ENCODE peak calls at places on chromosomes 13 and 19, in six cellular contexts. J is stimulated activated CD4-positive, alpha-beta T cell treated with anti-CD3 and anti-CD28 coated beads, Interleukin-1b, Interleukin-23, amount 100 ng/mL, for 4 hours; E is AG08395; Y is NCI-H345; D is iPS DF 19.7; S is CD4-positive, CD25-positive, alpha-beta regulatory T cell. I is an unnamed sample.

GRCh38 chr19:54905908-54906511 is at the start of gene NCR1:
- DNase-seq in J (no peak), E (no peak), Y (no peak), D (no peak), S (no peak), I (no peak)

GRCh38 chr13:91291078-91291477 is 56.4 kb upstream of the MIR17HG start:
- DNase-seq in J (no peak), E (no peak), Y (no peak), D (no peak), S (no peak), I (no peak)

GRCh38 chr13:42946927-42947326 is 45.1 kb downstream of the EPSTI1 start:
- DNase-seq in J (no peak), E (peak; percentile 32), Y (no peak), D (no peak), S (no peak), I (no peak)

GRCh38 chr13:27419333-27419732 is 5.1 kb upstream of the GTF3A start:
- DNase-seq in J (no peak), E (peak; percentile 22), Y (no peak), D (no peak), S (no peak), I (no peak)

GRCh38 chr19:33520048-33520643 is 1.4 kb downstream of the PEPD start:
- DNase-seq in J (no peak), E (no peak), Y (no peak), D (no peak), S (no peak), I (no peak)

GRCh38 chr19:35513231-35513974 is at the start of gene DMKN:
- DNase-seq in J (no peak), E (peak; percentile 80), Y (no peak), D (no peak), S (no peak), I (no peak)

GRCh38 chr19:22515435-22515834 is 93.3 kb upstream of the ZNF98 start:
- DNase-seq in J (no peak), E (no peak), Y (no peak), D (no peak), S (no peak), I (no peak)

GRCh38 chr19:40921005-40921897 is 39.2 kb upstream of the CYP2A7 start:
- DNase-seq in J (no peak), E (no peak), Y (peak; percentile 52), D (no peak), S (no peak), I (no peak)

GRCh38 chr13:28478127-28478526 is 16.8 kb downstream of the FLT1 start:
- DNase-seq in J (no peak), E (no peak), Y (no peak), D (no peak), S (no peak), I (no peak)

GRCh38 chr19:43625918-43626579 is 6.6 kb upstream of the ZNF428 start:
- DNase-seq in J (no peak), E (no peak), Y (no peak), D (no peak), S (no peak), I (no peak)

GRCh38 chr19:574658-575526 is 2.5 kb downstream of the BSG start:
- DNase-seq in J (no peak), E (no peak), Y (no peak), D (no peak), S (no peak), I (peak; percentile 75)

GRCh38 chr19:29364224-29364726 is 151.3 kb upstream of the UQCRFS1 start:
- DNase-seq in J (no peak), E (peak; percentile 1), Y (no peak), D (no peak), S (no peak), I (no peak)

GRCh38 chr13:23794267-23795161 is 94.7 kb downstream of the MIPEP start:
- DNase-seq in J (no peak), E (peak; percentile 25), Y (no peak), D (no peak), S (peak; percentile 3), I (no peak)

GRCh38 chr13:30038884-30039283 is 188.5 kb upstream of the UBL3 start:
- DNase-seq in J (no peak), E (peak; percentile 68), Y (no peak), D (no peak), S (no peak), I (no peak)

GRCh38 chr19:5036733-5037681 is 68.1 kb downstream of the KDM4B start:
- DNase-seq in J (no peak), E (peak; percentile 69), Y (peak; percentile 78), D (no peak), S (no peak), I (peak; percentile 52)

GRCh38 chr19:35732540-35733179 is 9.6 kb downstream of the IGFLR1 start:
- DNase-seq in J (no peak), E (no peak), Y (no peak), D (no peak), S (no peak), I (no peak)

GRCh38 chr13:24660023-24660806 is 20.0 kb upstream of the ATP12A start:
- DNase-seq in J (no peak), E (no peak), Y (no peak), D (no peak), S (no peak), I (no peak)

GRCh38 chr19:16876904-16877361 is 11.9 kb upstream of the F2RL3 start:
- DNase-seq in J (no peak), E (no peak), Y (no peak), D (no peak), S (no peak), I (no peak)

GRCh38 chr19:49468746-49469447 is 5.1 kb upstream of the FLT3LG start:
- DNase-seq in J (peak; percentile 53), E (peak; percentile 72), Y (no peak), D (peak; percentile 90), S (peak; percentile 95), I (peak; percentile 80)

GRCh38 chr19:30227661-30228112 is 144.5 kb upstream of the ZNF536 start:
- DNase-seq in J (no peak), E (peak; percentile 82), Y (no peak), D (no peak), S (no peak), I (peak; percentile 64)

GRCh38 chr19:50567052-50567841 is 988 bp downstream of the LRRC4B start:
- DNase-seq in J (no peak), E (no peak), Y (no peak), D (no peak), S (no peak), I (no peak)

GRCh38 chr13:110713981-110714797 is 689 bp downstream of the ING1 start:
- DNase-seq in J (no peak), E (no peak), Y (peak; percentile 43), D (no peak), S (peak; percentile 78), I (peak; percentile 49)

GRCh38 chr19:50695251-50696064 is 24.1 kb downstream of the SHANK1 start:
- DNase-seq in J (no peak), E (peak; percentile 51), Y (no peak), D (no peak), S (no peak), I (no peak)

GRCh38 chr13:71242191-71242590 is 624.8 kb downstream of the DACH1 start:
- DNase-seq in J (no peak), E (no peak), Y (peak; percentile 84), D (no peak), S (no peak), I (peak; percentile 15)

GRCh38 chr13:94765814-94766213 is 53.5 kb upstream of the SOX21 start:
- DNase-seq in J (no peak), E (no peak), Y (no peak), D (peak; percentile 9), S (no peak), I (no peak)

GRCh38 chr19:1173160-1173844 is 766 bp downstream of the SBNO2 start:
- DNase-seq in J (no peak), E (no peak), Y (no peak), D (no peak), S (no peak), I (no peak)

GRCh38 chr13:54183728-54184127 is 1155.1 kb downstream of the OLFM4 start:
- DNase-seq in J (no peak), E (no peak), Y (no peak), D (no peak), S (no peak), I (no peak)

GRCh38 chr13:44221657-44222056 is 152.0 kb upstream of the SERP2 start:
- DNase-seq in J (no peak), E (no peak), Y (no peak), D (no peak), S (no peak), I (no peak)

GRCh38 chr19:12202250-12202649 is 39.4 kb downstream of the ZNF136 start:
- DNase-seq in J (peak; percentile 21), E (no peak), Y (no peak), D (no peak), S (peak; percentile 48), I (peak; percentile 18)

GRCh38 chr13:84985860-84986259 is 813.4 kb downstream of the SLITRK6 start:
- DNase-seq in J (no peak), E (no peak), Y (no peak), D (no peak), S (no peak), I (no peak)

GRCh38 chr13:98374750-98375149 is 197.7 kb upstream of the RNF113B start:
- DNase-seq in J (no peak), E (no peak), Y (no peak), D (no peak), S (no peak), I (no peak)

GRCh38 chr13:100673831-100674362 is 698 bp downstream of the TMTC4 start:
- DNase-seq in J (peak; percentile 34), E (peak; percentile 77), Y (peak; percentile 57), D (no peak), S (peak; percentile 34), I (peak; percentile 66)

GRCh38 chr13:51793570-51794273 is 10.2 kb downstream of the DHRS12 start:
- DNase-seq in J (peak; percentile 30), E (peak; percentile 77), Y (no peak), D (no peak), S (no peak), I (no peak)

GRCh38 chr13:24672141-24673132 is 7.8 kb upstream of the ATP12A start:
- DNase-seq in J (no peak), E (peak; percentile 27), Y (no peak), D (no peak), S (no peak), I (no peak)

GRCh38 chr19:8370176-8371010 is 6.4 kb downstream of the ANGPTL4 start:
- DNase-seq in J (no peak), E (no peak), Y (no peak), D (no peak), S (no peak), I (no peak)

GRCh38 chr13:40764587-40765403 is 6.2 kb downstream of the MRPS31 start:
- DNase-seq in J (no peak), E (no peak), Y (no peak), D (no peak), S (no peak), I (no peak)

I was measured in left ventricle myocardium inferior.